ENCODE peak calls at places on chromosomes 11 and 22, in ten cellular contexts. A, C, O, T, X, I, U, W, Q and S are unnamed samples.

GRCh38 chr11:110000858-110001257 is 92.3 kb upstream of the ZC3H12C start:
- DNase-seq in A (no peak), C (no peak), O (no peak), T (no peak), X (no peak), I (no peak), U (no peak), W (no peak), Q (no peak), S (no peak)

GRCh38 chr22:44658371-44658953 is 43.5 kb upstream of the PRR5 start:
- DNase-seq in A (no peak), C (no peak), O (no peak), T (no peak), X (no peak), I (no peak), U (no peak), W (no peak), Q (no peak), S (no peak)

GRCh38 chr22:40624770-40625169 is 11.7 kb downstream of the MRTFA start:
- DNase-seq in A (no peak), C (no peak), O (no peak), T (no peak), X (no peak), I (no peak), U (no peak), W (no peak), Q (no peak), S (no peak)

GRCh38 chr22:38276161-38276560 is 3.4 kb upstream of the TMEM184B start:
- DNase-seq in A (no peak), C (no peak), O (no peak), T (peak), X (no peak), I (no peak), U (no peak), W (no peak), Q (no peak), S (no peak)

GRCh38 chr11:86244063-86244521 is 461 bp upstream of the EED start:
- DNase-seq in A (peak), C (peak), O (no peak), T (peak), X (peak), I (no peak), U (peak), W (peak), Q (peak), S (peak)

GRCh38 chr11:114172871-114173444 is 113.4 kb downstream of the ZBTB16 start:
- DNase-seq in A (peak), C (no peak), O (no peak), T (no peak), X (peak), I (no peak), U (no peak), W (no peak), Q (no peak), S (no peak)

GRCh38 chr11:92828576-92828975 is 140.9 kb upstream of the MTNR1B start:
- DNase-seq in A (no peak), C (no peak), O (no peak), T (no peak), X (peak), I (no peak), U (no peak), W (no peak), Q (no peak), S (no peak)

GRCh38 chr22:26643368-26644100 is 13.9 kb upstream of the MIAT start:
- DNase-seq in A (no peak), C (no peak), O (no peak), T (no peak), X (no peak), I (no peak), U (no peak), W (no peak), Q (no peak), S (no peak)

GRCh38 chr11:414333-414857 is 404 bp downstream of the SIGIRR start:
- DNase-seq in A (peak), C (no peak), O (no peak), T (no peak), X (no peak), I (no peak), U (no peak), W (no peak), Q (no peak), S (no peak)

GRCh38 chr11:124717786-124718634 is 21.7 kb upstream of the NRGN start:
- DNase-seq in A (peak), C (no peak), O (no peak), T (no peak), X (peak), I (no peak), U (no peak), W (no peak), Q (no peak), S (no peak)

GRCh38 chr11:58391879-58392278 is 14.8 kb downstream of the OR5B3 start:
- DNase-seq in A (no peak), C (no peak), O (no peak), T (no peak), X (no peak), I (no peak), U (no peak), W (no peak), Q (no peak), S (no peak)

GRCh38 chr11:119100960-119101349 is 698 bp downstream of the DPAGT1 start:
- DNase-seq in A (no peak), C (no peak), O (no peak), T (no peak), X (peak), I (no peak), U (no peak), W (no peak), Q (no peak), S (no peak)

GRCh38 chr11:61406067-61406466 is 13.7 kb downstream of the TMEM216 start:
- DNase-seq in A (no peak), C (no peak), O (no peak), T (no peak), X (no peak), I (no peak), U (no peak), W (no peak), Q (no peak), S (no peak)

GRCh38 chr11:67664696-67665536 is 9.5 kb downstream of the ALDH3B2 start:
- DNase-seq in A (no peak), C (no peak), O (no peak), T (no peak), X (no peak), I (no peak), U (no peak), W (no peak), Q (no peak), S (no peak)

GRCh38 chr11:70607561-70607960 is 209.2 kb downstream of the CTTN start:
- DNase-seq in A (no peak), C (no peak), O (no peak), T (no peak), X (no peak), I (no peak), U (no peak), W (no peak), Q (no peak), S (no peak)

GRCh38 chr22:48310740-48311139 is 1516.9 kb downstream of the BRD1 start:
- DNase-seq in A (no peak), C (no peak), O (no peak), T (no peak), X (no peak), I (no peak), U (no peak), W (no peak), Q (no peak), S (no peak)

GRCh38 chr11:126736682-126737404 is 263.7 kb downstream of the KIRREL3 start:
- DNase-seq in A (no peak), C (no peak), O (no peak), T (no peak), X (no peak), I (no peak), U (no peak), W (no peak), Q (no peak), S (no peak)

GRCh38 chr22:40123387-40123786 is 54.3 kb upstream of the TNRC6B start:
- DNase-seq in A (no peak), C (no peak), O (no peak), T (no peak), X (no peak), I (no peak), U (no peak), W (no peak), Q (no peak), S (no peak)

GRCh38 chr22:24244144-24244787 is 616 bp downstream of the GGT5 start:
- DNase-seq in A (no peak), C (peak), O (no peak), T (no peak), X (no peak), I (no peak), U (no peak), W (no peak), Q (no peak), S (no peak)

GRCh38 chr11:1088927-1089737 is 14.5 kb downstream of the MUC2 start:
- DNase-seq in A (no peak), C (no peak), O (no peak), T (no peak), X (no peak), I (no peak), U (no peak), W (no peak), Q (no peak), S (no peak)

GRCh38 chr11:6925636-6926207 is 504 bp upstream of the ZNF215 start:
- DNase-seq in A (no peak), C (no peak), O (no peak), T (peak), X (peak), I (no peak), U (peak), W (no peak), Q (no peak), S (no peak)

GRCh38 chr11:3825473-3826154 is 15.1 kb downstream of the RHOG start:
- DNase-seq in A (no peak), C (no peak), O (no peak), T (no peak), X (no peak), I (no peak), U (no peak), W (no peak), Q (no peak), S (no peak)

GRCh38 chr11:115415939-115416338 is 88.3 kb downstream of the CADM1 start:
- DNase-seq in A (no peak), C (no peak), O (no peak), T (no peak), X (no peak), I (no peak), U (no peak), W (no peak), Q (no peak), S (no peak)

GRCh38 chr22:47921906-47922305 is 1159.5 kb downstream of the TBC1D22A start:
- DNase-seq in A (no peak), C (no peak), O (no peak), T (no peak), X (no peak), I (no peak), U (no peak), W (no peak), Q (no peak), S (no peak)

GRCh38 chr11:2564008-2564530 is 119.3 kb downstream of the KCNQ1 start:
- DNase-seq in A (no peak), C (no peak), O (no peak), T (no peak), X (no peak), I (no peak), U (no peak), W (no peak), Q (no peak), S (no peak)

GRCh38 chr11:267491-267994 is 10.7 kb upstream of the NLRP6 start:
- DNase-seq in A (peak), C (peak), O (no peak), T (peak), X (no peak), I (no peak), U (no peak), W (no peak), Q (no peak), S (no peak)

GRCh38 chr11:48081151-48082010 is 101.0 kb downstream of the PTPRJ start:
- DNase-seq in A (peak), C (peak), O (no peak), T (no peak), X (no peak), I (no peak), U (no peak), W (no peak), Q (peak), S (peak)